ENCODE peak calls at places on chromosomes 11 and 22, in nine cellular contexts. One of them, this sample, is unnamed.

GRCh38 chr11:125464266-125464662 is 31.8 kb downstream of the FEZ1 start:
- DNase-seq in epithelial cell of proximal tubule: no peak
- DNase-seq in fibroblast of lung: peak; percentile 76
- DNase-seq in WTC11: no peak
- DNase-seq in psoas muscle: no peak
- DNase-seq in ovary: no peak
- DNase-seq in BE2C: no peak
- DNase-seq in AG04450: no peak
- DNase-seq in AG10803: peak; percentile 11
- DNase-seq in this sample: no peak

GRCh38 chr11:88312665-88313064 is 24.9 kb downstream of the CTSC start:
- DNase-seq in psoas muscle: no peak
- DNase-seq in AG04450: no peak
- DNase-seq in fibroblast of lung: peak; percentile 54
- DNase-seq in ovary: no peak
- DNase-seq in WTC11: no peak
- DNase-seq in epithelial cell of proximal tubule: no peak
- DNase-seq in BE2C: no peak
- DNase-seq in AG10803: peak; percentile 66
- DNase-seq in this sample: no peak

GRCh38 chr11:35404397-35404775 is 15.0 kb downstream of the SLC1A2 start:
- DNase-seq in epithelial cell of proximal tubule: no peak
- DNase-seq in ovary: no peak
- DNase-seq in AG04450: no peak
- DNase-seq in fibroblast of lung: peak; percentile 20
- DNase-seq in BE2C: peak; percentile 28
- DNase-seq in AG10803: peak; percentile 34
- DNase-seq in WTC11: peak; percentile 76
- DNase-seq in psoas muscle: peak; percentile 52
- DNase-seq in this sample: peak; percentile 56

GRCh38 chr11:2644844-2645778 is 54.7 kb downstream of the KCNQ1OT1 start:
- DNase-seq in AG10803: no peak
- DNase-seq in epithelial cell of proximal tubule: no peak
- DNase-seq in WTC11: no peak
- DNase-seq in BE2C: no peak
- DNase-seq in fibroblast of lung: no peak
- DNase-seq in ovary: no peak
- DNase-seq in psoas muscle: no peak
- DNase-seq in AG04450: no peak
- DNase-seq in this sample: no peak

GRCh38 chr11:12174145-12175143 is 64.1 kb downstream of the MICAL2 start:
- DNase-seq in ovary: no peak
- DNase-seq in epithelial cell of proximal tubule: no peak
- DNase-seq in WTC11: no peak
- DNase-seq in AG10803: peak; percentile 52
- DNase-seq in AG04450: no peak
- DNase-seq in BE2C: no peak
- DNase-seq in fibroblast of lung: peak; percentile 72
- DNase-seq in psoas muscle: no peak
- DNase-seq in this sample: no peak

GRCh38 chr11:115672999-115673411 is 168.8 kb upstream of the CADM1 start:
- DNase-seq in psoas muscle: peak; percentile 63
- DNase-seq in fibroblast of lung: peak; percentile 83
- DNase-seq in epithelial cell of proximal tubule: no peak
- DNase-seq in WTC11: no peak
- DNase-seq in AG10803: peak; percentile 84
- DNase-seq in ovary: peak; percentile 25
- DNase-seq in AG04450: peak; percentile 34
- DNase-seq in BE2C: no peak
- DNase-seq in this sample: no peak

GRCh38 chr11:10926801-10927200 is 68.9 kb upstream of the ZBED5 start:
- DNase-seq in psoas muscle: no peak
- DNase-seq in BE2C: no peak
- DNase-seq in epithelial cell of proximal tubule: no peak
- DNase-seq in WTC11: no peak
- DNase-seq in ovary: no peak
- DNase-seq in AG10803: peak; percentile 38
- DNase-seq in fibroblast of lung: no peak
- DNase-seq in AG04450: no peak
- DNase-seq in this sample: no peak

GRCh38 chr11:126317681-126318641 is 14.1 kb downstream of the DCPS start:
- DNase-seq in BE2C: no peak
- DNase-seq in epithelial cell of proximal tubule: no peak
- DNase-seq in fibroblast of lung: peak; percentile 91
- DNase-seq in AG04450: no peak
- DNase-seq in AG10803: peak; percentile 90
- DNase-seq in psoas muscle: peak; percentile 89
- DNase-seq in ovary: peak; percentile 87
- DNase-seq in WTC11: no peak
- DNase-seq in this sample: no peak

GRCh38 chr11:112364962-112365481 is 104.4 kb upstream of the PLET1 start:
- DNase-seq in AG04450: peak; percentile 98
- DNase-seq in ovary: peak; percentile 77
- DNase-seq in epithelial cell of proximal tubule: no peak
- DNase-seq in psoas muscle: no peak
- DNase-seq in AG10803: peak; percentile 84
- DNase-seq in fibroblast of lung: peak; percentile 87
- DNase-seq in BE2C: peak; percentile 59
- DNase-seq in WTC11: no peak
- DNase-seq in this sample: no peak

GRCh38 chr22:44928064-44928463 is 81.7 kb downstream of the PHF21B start:
- DNase-seq in epithelial cell of proximal tubule: no peak
- DNase-seq in AG10803: no peak
- DNase-seq in fibroblast of lung: no peak
- DNase-seq in WTC11: no peak
- DNase-seq in psoas muscle: no peak
- DNase-seq in ovary: no peak
- DNase-seq in AG04450: no peak
- DNase-seq in BE2C: no peak
- DNase-seq in this sample: no peak

GRCh38 chr11:64580387-64580786 is 10.6 kb upstream of the SLC22A12 start:
- DNase-seq in epithelial cell of proximal tubule: no peak
- DNase-seq in AG04450: no peak
- DNase-seq in psoas muscle: peak; percentile 15
- DNase-seq in fibroblast of lung: peak; percentile 4
- DNase-seq in BE2C: no peak
- DNase-seq in WTC11: no peak
- DNase-seq in AG10803: no peak
- DNase-seq in ovary: no peak
- DNase-seq in this sample: no peak

GRCh38 chr11:64659417-64660144 is 63.4 kb downstream of the NRXN2 start:
- DNase-seq in fibroblast of lung: peak; percentile 90
- DNase-seq in WTC11: no peak
- DNase-seq in ovary: no peak
- DNase-seq in BE2C: no peak
- DNase-seq in AG10803: peak; percentile 96
- DNase-seq in psoas muscle: peak; percentile 45
- DNase-seq in AG04450: peak; percentile 26
- DNase-seq in epithelial cell of proximal tubule: peak; percentile 15
- DNase-seq in this sample: no peak

GRCh38 chr11:118290923-118291322 is 13.6 kb upstream of the CD3E start:
- DNase-seq in psoas muscle: no peak
- DNase-seq in BE2C: no peak
- DNase-seq in epithelial cell of proximal tubule: no peak
- DNase-seq in AG04450: no peak
- DNase-seq in fibroblast of lung: no peak
- DNase-seq in WTC11: no peak
- DNase-seq in ovary: no peak
- DNase-seq in AG10803: no peak
- DNase-seq in this sample: no peak
- TF ChIP-seq CTCF in psoas muscle: peak; percentile 10
- TF ChIP-seq CTCF in BE2C: peak; percentile 6
- TF ChIP-seq CTCF in epithelial cell of proximal tubule: peak; percentile 68
- TF ChIP-seq CTCF in AG04450: no peak
- TF ChIP-seq CTCF in fibroblast of lung: no peak
- TF ChIP-seq CTCF in WTC11: no peak
- TF ChIP-seq CTCF in ovary: no peak
- TF ChIP-seq CTCF in AG10803: peak; percentile 5
- TF ChIP-seq CTCF in this sample: no peak

DNA sequence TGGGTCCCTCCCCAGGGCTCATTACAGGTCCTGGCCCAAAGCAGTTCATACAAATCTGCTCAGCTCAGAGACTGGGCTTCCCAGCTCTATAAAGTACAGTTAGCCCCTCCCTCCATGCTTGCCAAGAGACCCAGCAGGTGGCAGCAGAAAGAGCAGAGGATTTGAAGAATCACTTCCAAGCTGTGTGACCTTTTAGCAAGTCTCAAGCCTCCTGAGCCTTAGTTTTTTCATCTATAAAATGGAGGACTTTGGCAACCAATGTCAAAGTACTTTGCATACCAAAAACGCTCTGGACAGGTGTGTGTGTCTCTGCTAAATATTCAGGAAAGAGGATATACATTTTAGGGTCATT is 26.6 kb downstream of the RELT start:
- DNase-seq in epithelial cell of proximal tubule: no peak
- DNase-seq in psoas muscle: no peak
- DNase-seq in fibroblast of lung: no peak
- DNase-seq in AG04450: no peak
- DNase-seq in ovary: no peak
- DNase-seq in AG10803: no peak
- DNase-seq in BE2C: no peak
- DNase-seq in WTC11: no peak
- DNase-seq in this sample: no peak
- TF ChIP-seq CTCF in epithelial cell of proximal tubule: peak; percentile 56
- TF ChIP-seq CTCF in psoas muscle: no peak
- TF ChIP-seq CTCF in fibroblast of lung: no peak
- TF ChIP-seq CTCF in AG04450: peak; percentile 51
- TF ChIP-seq CTCF in ovary: no peak
- TF ChIP-seq CTCF in AG10803: peak; percentile 26
- TF ChIP-seq CTCF in BE2C: peak; percentile 47
- TF ChIP-seq CTCF in WTC11: no peak
- TF ChIP-seq CTCF in this sample: no peak

GRCh38 chr11:69000391-69000790 is 12.7 kb downstream of the MRGPRF start:
- DNase-seq in AG04450: no peak
- DNase-seq in WTC11: peak; percentile 1
- DNase-seq in psoas muscle: peak; percentile 23
- DNase-seq in BE2C: no peak
- DNase-seq in fibroblast of lung: no peak
- DNase-seq in AG10803: no peak
- DNase-seq in epithelial cell of proximal tubule: no peak
- DNase-seq in ovary: no peak
- DNase-seq in this sample: no peak

GRCh38 chr11:68999093-68999747 is 13.8 kb downstream of the MRGPRF start:
- DNase-seq in fibroblast of lung: peak; percentile 20
- DNase-seq in BE2C: no peak
- DNase-seq in AG10803: no peak
- DNase-seq in epithelial cell of proximal tubule: no peak
- DNase-seq in ovary: peak; percentile 17
- DNase-seq in psoas muscle: peak; percentile 38
- DNase-seq in WTC11: no peak
- DNase-seq in AG04450: no peak
- DNase-seq in this sample: no peak

GRCh38 chr11:69001301-69002081 is 11.6 kb downstream of the MRGPRF start:
- DNase-seq in epithelial cell of proximal tubule: no peak
- DNase-seq in fibroblast of lung: no peak
- DNase-seq in AG10803: no peak
- DNase-seq in AG04450: no peak
- DNase-seq in psoas muscle: peak; percentile 29
- DNase-seq in BE2C: no peak
- DNase-seq in WTC11: peak; percentile 8
- DNase-seq in ovary: peak; percentile 50
- DNase-seq in this sample: no peak

GRCh38 chr11:69002101-69002742 is 10.8 kb downstream of the MRGPRF start:
- DNase-seq in WTC11: peak; percentile 1
- DNase-seq in AG10803: peak; percentile 42
- DNase-seq in AG04450: no peak
- DNase-seq in BE2C: no peak
- DNase-seq in psoas muscle: no peak
- DNase-seq in fibroblast of lung: no peak
- DNase-seq in epithelial cell of proximal tubule: no peak
- DNase-seq in ovary: no peak
- DNase-seq in this sample: no peak

DNA sequence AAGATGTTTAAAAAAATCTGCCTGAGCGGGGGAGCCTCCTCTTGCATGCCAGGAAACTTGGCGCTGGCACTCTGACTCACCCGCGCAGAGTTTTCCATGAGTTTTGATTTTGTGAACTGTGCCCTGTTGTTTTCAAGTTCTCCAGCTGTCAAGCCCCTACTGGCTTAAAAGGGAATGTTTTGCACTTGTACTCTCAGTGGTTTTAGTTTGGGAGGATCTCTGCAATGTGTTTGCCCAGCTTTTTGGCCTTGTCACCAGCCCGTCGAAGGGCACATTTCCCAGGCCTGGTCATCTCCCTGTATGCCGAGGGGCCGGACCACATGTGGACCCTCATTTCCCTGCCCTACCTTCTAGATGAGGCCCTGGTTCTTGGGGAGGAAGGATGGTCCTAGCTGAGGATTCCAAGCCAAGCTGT is 12.2 kb downstream of the MRGPRF start:
- DNase-seq in epithelial cell of proximal tubule: no peak
- DNase-seq in BE2C: no peak
- DNase-seq in ovary: peak; percentile 83
- DNase-seq in psoas muscle: peak; percentile 54
- DNase-seq in WTC11: peak; percentile 2
- DNase-seq in AG04450: no peak
- DNase-seq in fibroblast of lung: peak; percentile 84
- DNase-seq in AG10803: peak; percentile 88
- DNase-seq in this sample: no peak
- TF ChIP-seq CTCF in epithelial cell of proximal tubule: peak; percentile 60
- TF ChIP-seq CTCF in BE2C: peak; percentile 58
- TF ChIP-seq CTCF in ovary: peak; percentile 77
- TF ChIP-seq CTCF in psoas muscle: peak; percentile 26
- TF ChIP-seq CTCF in WTC11: no peak
- TF ChIP-seq CTCF in AG04450: peak; percentile 76
- TF ChIP-seq CTCF in fibroblast of lung: peak; percentile 67
- TF ChIP-seq CTCF in AG10803: peak; percentile 82
- TF ChIP-seq CTCF in this sample: peak; percentile 39

GRCh38 chr11:8532475-8532874 is 61.6 kb downstream of the STK33 start:
- DNase-seq in AG04450: no peak
- DNase-seq in psoas muscle: no peak
- DNase-seq in WTC11: no peak
- DNase-seq in fibroblast of lung: no peak
- DNase-seq in BE2C: no peak
- DNase-seq in epithelial cell of proximal tubule: no peak
- DNase-seq in ovary: no peak
- DNase-seq in AG10803: no peak
- DNase-seq in this sample: no peak

GRCh38 chr11:8527939-8528338 is 66.1 kb downstream of the STK33 start:
- DNase-seq in AG10803: no peak
- DNase-seq in fibroblast of lung: no peak
- DNase-seq in AG04450: no peak
- DNase-seq in epithelial cell of proximal tubule: peak; percentile 13
- DNase-seq in BE2C: no peak
- DNase-seq in WTC11: no peak
- DNase-seq in ovary: no peak
- DNase-seq in psoas muscle: no peak
- DNase-seq in this sample: no peak

GRCh38 chr11:8531312-8531711 is 62.7 kb downstream of the STK33 start:
- DNase-seq in epithelial cell of proximal tubule: no peak
- DNase-seq in AG04450: no peak
- DNase-seq in AG10803: no peak
- DNase-seq in psoas muscle: no peak
- DNase-seq in WTC11: no peak
- DNase-seq in BE2C: peak; percentile 64
- DNase-seq in fibroblast of lung: no peak
- DNase-seq in ovary: no peak
- DNase-seq in this sample: peak; percentile 4

GRCh38 chr11:8531982-8532381 is 62.0 kb downstream of the STK33 start:
- DNase-seq in BE2C: no peak
- DNase-seq in AG04450: no peak
- DNase-seq in fibroblast of lung: no peak
- DNase-seq in ovary: no peak
- DNase-seq in epithelial cell of proximal tubule: no peak
- DNase-seq in AG10803: no peak
- DNase-seq in psoas muscle: no peak
- DNase-seq in WTC11: no peak
- DNase-seq in this sample: no peak

GRCh38 chr11:8533332-8533731 is 60.7 kb downstream of the STK33 start:
- DNase-seq in psoas muscle: no peak
- DNase-seq in AG04450: no peak
- DNase-seq in fibroblast of lung: no peak
- DNase-seq in AG10803: no peak
- DNase-seq in BE2C: no peak
- DNase-seq in ovary: no peak
- DNase-seq in epithelial cell of proximal tubule: peak; percentile 3
- DNase-seq in WTC11: no peak
- DNase-seq in this sample: no peak
- TF ChIP-seq CTCF in psoas muscle: no peak
- TF ChIP-seq CTCF in AG04450: no peak
- TF ChIP-seq CTCF in fibroblast of lung: no peak
- TF ChIP-seq CTCF in AG10803: no peak
- TF ChIP-seq CTCF in BE2C: no peak
- TF ChIP-seq CTCF in ovary: no peak
- TF ChIP-seq CTCF in epithelial cell of proximal tubule: peak; percentile 40
- TF ChIP-seq CTCF in WTC11: no peak
- TF ChIP-seq CTCF in this sample: no peak